ENCODE peak calls at places on chromosome 20, in four cellular contexts. Q is COR-L47, F is Peyer's patch, G is activated gamma-delta T cell treated with Interleukin-2 at 50 U/mL for 16 hours. D is an unnamed sample.

GRCh38 chr20:51928931-51929330 is 126.6 kb upstream of the SALL4 start:
- DNase-seq in G (no peak), F (no peak), Q (no peak), D (no peak)

GRCh38 chr20:10652660-10653191 is 21.1 kb downstream of the JAG1 start:
- DNase-seq in Q (no peak), F (no peak), G (no peak), D (no peak)

GRCh38 chr20:53937929-53938367 is 132.4 kb downstream of the BCAS1 start:
- DNase-seq in G (no peak), Q (no peak), F (no peak), D (peak)

GRCh38 chr20:44596010-44596409 is 13.6 kb downstream of the PKIG start:
- DNase-seq in G (no peak), Q (no peak), F (no peak), D (no peak)

GRCh38 chr20:36491901-36492617 is 49.3 kb upstream of the MYL9 start:
- DNase-seq in G (peak), Q (no peak), F (peak), D (no peak)

GRCh38 chr20:21520702-21521595 is 7.1 kb upstream of the NKX2-2 start:
- DNase-seq in G (no peak), F (no peak), Q (peak), D (no peak)

GRCh38 chr20:32480361-32481199 is 104.6 kb downstream of the NOL4L start:
- DNase-seq in F (no peak), Q (no peak), G (no peak), D (no peak)

GRCh38 chr20:39019805-39020325 is 57.7 kb downstream of the DHX35 start:
- DNase-seq in F (no peak), G (no peak), Q (no peak), D (no peak)

GRCh38 chr20:46021361-46022359 is 7.4 kb upstream of the SLC12A5 start:
- DNase-seq in F (peak), G (peak), Q (peak), D (no peak)

GRCh38 chr20:4688342-4688741 is 33.4 kb upstream of the PRND start:
- DNase-seq in Q (no peak), F (no peak), G (no peak), D (no peak)

GRCh38 chr20:32515631-32516101 is 69.5 kb downstream of the NOL4L start:
- DNase-seq in G (no peak), F (no peak), Q (no peak), D (no peak)

GRCh38 chr20:34090645-34091044 is 21.4 kb downstream of the EIF2S2 start:
- DNase-seq in Q (no peak), F (no peak), G (no peak), D (peak)

GRCh38 chr20:45174434-45175364 is at the start of gene PI3:
- DNase-seq in G (no peak), Q (no peak), F (no peak), D (no peak)

GRCh38 chr20:50794181-50794845 is 548 bp upstream of the BCAS4 start:
- DNase-seq in G (peak), F (no peak), Q (no peak), D (no peak)

GRCh38 chr20:10662661-10663458 is 10.9 kb downstream of the JAG1 start:
- DNase-seq in F (no peak), G (no peak), Q (no peak), D (no peak)

D was measured in ureter.